ENCODE peak calls at places on chromosomes 16 and 17, in six cellular contexts. G is left lung, O is heart left ventricle, D is cardiac muscle cell, B is fibroblast of lung, M is BE2C. K is an unnamed sample. For H3K27me3 and H3K4me1, the result is how much of the 10 kb centered on the place peaks cover.

GRCh38 chr16:75576384-75576811 is 10.2 kb downstream of the GABARAPL2 start:
- DNase-seq in D (no peak), O (no peak), M (no peak), G (no peak), B (no peak), K (no peak)

GRCh38 chr16:2809149-2809760 is 7.8 kb upstream of the PRSS21 start:
- DNase-seq in M (no peak), D (no peak), O (no peak), B (no peak), G (no peak), K (no peak)

GRCh38 chr17:76688165-76688622 is 22.6 kb downstream of the MXRA7 start:
- DNase-seq in O (no peak), G (no peak), M (no peak), D (no peak), B (peak), K (no peak)

GRCh38 chr16:89924298-89924924 is 1.3 kb downstream of the TUBB3 start:
- DNase-seq in B (peak), G (peak), O (no peak), M (peak), D (peak), K (no peak)

GRCh38 chr17:4590981-4591453 is 6.7 kb downstream of the SMTNL2 start:
- DNase-seq in B (no peak), G (no peak), M (no peak), O (no peak), D (no peak), K (no peak)

GRCh38 chr17:11144358-11145233 is 96.4 kb upstream of the SHISA6 start:
- DNase-seq in B (no peak), D (peak), M (no peak), O (no peak), G (no peak), K (no peak)

GRCh38 chr17:68646626-68647526 is 45.7 kb upstream of the FAM20A start:
- DNase-seq in O (no peak), G (no peak), B (peak), D (peak), M (no peak), K (no peak)

GRCh38 chr16:83794874-83795273 is 12.9 kb upstream of the HSBP1 start:
- DNase-seq in B (no peak), G (no peak), O (no peak), D (peak), M (no peak), K (no peak)

GRCh38 chr16:9351440-9351839 is 260.0 kb downstream of the HAPSTR1 start:
- DNase-seq in M (no peak), G (peak), B (no peak), O (no peak), D (no peak), K (no peak)

GRCh38 chr17:46821482-46822387 is 3.2 kb upstream of the WNT3 start:
- DNase-seq in O (no peak), B (no peak), M (no peak), D (no peak), G (no peak), K (no peak)

GRCh38 chr17:2024572-2025219 is 438 bp downstream of the RTN4RL1 start:
- DNase-seq in G (no peak), O (no peak), B (no peak), D (no peak), M (no peak), K (no peak)

GRCh38 chr17:72388765-72389473 is 268.1 kb downstream of the SOX9 start:
- DNase-seq in O (no peak), M (no peak), D (peak), B (peak), G (no peak), K (no peak)

GRCh38 chr17:47872651-47873161 is 21.7 kb upstream of the SP6 start:
- DNase-seq in M (no peak), D (no peak), G (no peak), O (no peak), B (peak), K (no peak)

GRCh38 chr17:61457226-61457983 is 5.2 kb downstream of the TBX4 start:
- DNase-seq in B (no peak), O (no peak), G (no peak), D (no peak), M (no peak), K (no peak)

GRCh38 chr17:49872776-49873377 is 25.0 kb upstream of the TAC4 start:
- DNase-seq in D (no peak), O (no peak), B (no peak), G (no peak), M (no peak), K (no peak)

GRCh38 chr17:33137411-33137810 is 145.8 kb downstream of the SPACA3 start:
- DNase-seq in D (no peak), O (no peak), G (no peak), M (no peak), B (peak), K (no peak)

GRCh38 chr17:39751637-39752036 is 13.9 kb downstream of the GRB7 start:
- DNase-seq in D (no peak), O (no peak), B (no peak), M (no peak), G (no peak), K (no peak)

GRCh38 chr16:65283238-65283651 is 161.4 kb upstream of the CDH11 start:
- DNase-seq in M (peak), G (no peak), D (peak), O (no peak), B (peak), K (no peak)

GRCh38 chr16:81369888-81370504 is 55.2 kb downstream of the GAN start:
- DNase-seq in G (no peak), O (no peak), B (no peak), D (no peak), M (no peak), K (no peak)

GRCh38 chr17:2909164-2909852 is 113.1 kb downstream of the RAP1GAP2 start:
- DNase-seq in M (no peak), G (no peak), B (no peak), O (no peak), D (no peak), K (no peak)

DNA sequence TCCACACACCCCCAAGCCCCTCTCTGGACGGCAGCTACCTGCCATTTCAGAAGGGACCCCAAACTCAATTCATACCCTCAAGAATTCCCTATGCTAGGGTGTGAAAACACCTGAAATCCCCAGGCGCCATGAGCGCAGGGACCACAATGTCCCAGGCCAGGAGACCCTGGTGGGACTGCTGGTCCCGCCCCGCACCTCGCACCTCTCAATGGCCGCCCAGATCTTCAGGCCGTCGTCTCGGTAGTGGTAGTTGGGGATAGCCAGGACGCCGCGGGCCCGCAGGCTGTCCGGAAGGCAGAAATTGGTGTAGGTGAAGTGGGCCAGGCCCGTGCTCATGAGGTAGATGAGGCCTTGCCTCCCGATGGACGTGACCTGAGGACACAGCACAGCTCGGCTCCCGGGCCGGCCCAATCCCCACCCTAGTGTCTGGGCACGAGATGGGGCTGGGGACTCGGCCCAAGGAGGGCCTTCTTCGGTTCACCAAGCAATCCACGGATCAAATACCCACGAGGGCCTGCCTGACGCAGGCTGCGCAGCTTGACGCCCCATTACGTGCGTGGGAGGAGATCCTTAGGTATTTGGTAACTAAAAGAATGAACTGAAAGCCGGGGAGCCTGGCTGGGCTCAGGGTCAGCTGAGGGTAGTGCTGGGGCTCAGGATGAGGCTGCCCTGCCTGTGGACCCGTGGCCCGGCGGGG is 9.2 kb downstream of the ALOXE3 start:
- DNase-seq in O (no peak), G (no peak), D (peak), M (no peak), B (no peak), K (no peak)
- H3K27me3 ChIP-seq in O (under half), G (half or more), D (half or more), M (under half), B (under half), K (half or more)

DNA sequence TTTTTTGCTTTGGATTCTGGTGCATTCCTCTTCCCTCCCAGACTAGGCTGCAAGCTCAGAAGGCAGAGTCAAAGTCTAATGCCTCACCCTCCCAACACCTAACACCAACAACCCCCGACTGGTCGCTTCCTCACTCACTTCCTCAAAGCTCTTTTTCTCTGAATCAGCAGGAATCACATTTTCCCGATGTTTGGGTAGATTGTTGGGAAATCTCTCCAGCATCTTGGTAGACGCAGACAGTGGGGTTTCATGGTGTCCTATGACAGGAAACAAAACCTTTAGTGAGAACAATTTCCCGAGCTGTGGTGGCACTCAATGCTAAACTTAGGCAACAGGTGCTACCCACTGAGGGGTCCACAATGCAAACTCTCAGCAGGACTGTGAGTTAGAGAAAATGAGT is 39.9 kb upstream of the ICAM2 start:
- DNase-seq in G (no peak), B (no peak), O (no peak), M (no peak), D (no peak), K (no peak)
- H3K4me1 ChIP-seq in G (under half), B (under half), O (under half), M (under half), D (under half), K (under half)

GRCh38 chr17:19290047-19290705 is 53.0 kb downstream of the EPN2 start:
- DNase-seq in M (no peak), D (no peak), B (no peak), O (no peak), G (no peak), K (no peak)

GRCh38 chr17:19295478-19296200 is 58.5 kb downstream of the EPN2 start:
- DNase-seq in D (peak), B (no peak), G (no peak), O (no peak), M (no peak), K (no peak)

GRCh38 chr17:19294443-19294842 is 57.3 kb downstream of the EPN2 start:
- DNase-seq in D (no peak), M (no peak), G (no peak), O (no peak), B (no peak), K (no peak)

GRCh38 chr17:19291646-19292376 is 54.6 kb downstream of the EPN2 start:
- DNase-seq in M (no peak), G (no peak), D (no peak), O (no peak), B (no peak), K (no peak)

GRCh38 chr17:19292377-19292711 is 55.2 kb downstream of the EPN2 start:
- DNase-seq in G (no peak), D (no peak), O (no peak), B (no peak), M (no peak), K (no peak)
- H3K27me3 ChIP-seq in G (under half), D (under half), O (under half), B (under half), M (under half), K (under half)

GRCh38 chr17:81546906-81547613 is 5.1 kb downstream of the FAAP100 start:
- DNase-seq in G (no peak), B (no peak), D (no peak), M (no peak), O (no peak), K (no peak)

GRCh38 chr17:81545160-81545949 is 6.8 kb downstream of the FAAP100 start:
- DNase-seq in M (no peak), G (no peak), D (no peak), O (no peak), B (no peak), K (no peak)

GRCh38 chr17:81549031-81549557 is 3.1 kb downstream of the FAAP100 start:
- DNase-seq in O (no peak), B (no peak), M (no peak), G (no peak), D (no peak), K (no peak)

GRCh38 chr17:81549826-81550225 is 2.3 kb downstream of the FAAP100 start:
- DNase-seq in B (no peak), M (no peak), G (no peak), O (no peak), D (no peak), K (no peak)

GRCh38 chr17:81547614-81547982 is 4.6 kb downstream of the FAAP100 start:
- DNase-seq in O (no peak), B (no peak), G (no peak), D (no peak), M (no peak), K (no peak)
- H3K4me1 ChIP-seq in O (under half), B (under half), G (under half), D (under half), M (under half), K (under half)